ENCODE peak calls at places on chromosomes 1 and 21, in four cellular contexts. One of them, this sample, is unnamed.
A peak's percentile ranks its signal among the peaks of the same experiment; 100 is the strongest.

GRCh38 chr1:53110370-53111072 is 31.9 kb downstream of the SLC1A7 start:
- DNase-seq in HepG2: no peak
- DNase-seq in K562: no peak
- DNase-seq in HEK293T: no peak
- DNase-seq in this sample: no peak

GRCh38 chr1:48469616-48470500 is 2.1 kb downstream of the SPATA6 start:
- DNase-seq in HEK293T: no peak
- DNase-seq in HepG2: no peak
- DNase-seq in K562: no peak
- DNase-seq in this sample: no peak

GRCh38 chr1:208203848-208204609 is 40.2 kb downstream of the PLXNA2 start:
- DNase-seq in K562: no peak
- DNase-seq in HEK293T: no peak
- DNase-seq in HepG2: no peak
- DNase-seq in this sample: no peak

GRCh38 chr1:32247983-32248889 is 1.2 kb downstream of the FAM167B start:
- DNase-seq in K562: peak; percentile 91
- DNase-seq in HepG2: peak; percentile 59
- DNase-seq in HEK293T: peak; percentile 99
- DNase-seq in this sample: peak; percentile 96

GRCh38 chr1:25952851-25953401 is 44.9 kb downstream of the PAFAH2 start:
- DNase-seq in HepG2: no peak
- DNase-seq in K562: no peak
- DNase-seq in HEK293T: no peak
- DNase-seq in this sample: no peak

GRCh38 chr1:174448964-174449363 is 1.2 kb downstream of the GPR52 start:
- DNase-seq in K562: no peak
- DNase-seq in HEK293T: no peak
- DNase-seq in HepG2: no peak
- DNase-seq in this sample: no peak

GRCh38 chr1:169762699-169763098 is 28.8 kb upstream of the SELE start:
- DNase-seq in K562: no peak
- DNase-seq in HepG2: no peak
- DNase-seq in HEK293T: no peak
- DNase-seq in this sample: no peak

GRCh38 chr1:183277821-183278735 is 92.0 kb downstream of the LAMC2 start:
- DNase-seq in K562: no peak
- DNase-seq in HEK293T: no peak
- DNase-seq in HepG2: no peak
- DNase-seq in this sample: no peak

GRCh38 chr1:218845589-218845988 is 328.1 kb upstream of the LYPLAL1 start:
- DNase-seq in HepG2: no peak
- DNase-seq in K562: no peak
- DNase-seq in HEK293T: no peak
- DNase-seq in this sample: no peak

GRCh38 chr1:58513956-58514355 is 32.6 kb downstream of the OMA1 start:
- DNase-seq in HepG2: no peak
- DNase-seq in HEK293T: no peak
- DNase-seq in K562: no peak
- DNase-seq in this sample: no peak

GRCh38 chr1:32716312-32717126 is 13.9 kb upstream of the SYNC start:
- DNase-seq in HEK293T: peak; percentile 89
- DNase-seq in K562: peak; percentile 96
- DNase-seq in HepG2: peak; percentile 89
- DNase-seq in this sample: peak; percentile 99

GRCh38 chr1:8018492-8019228 is 7.4 kb downstream of the ERRFI1 start:
- DNase-seq in HEK293T: no peak
- DNase-seq in K562: no peak
- DNase-seq in HepG2: no peak
- DNase-seq in this sample: no peak

GRCh38 chr1:116825400-116825734 is 71.1 kb downstream of the CD2 start:
- DNase-seq in HEK293T: peak; percentile 39
- DNase-seq in HepG2: no peak
- DNase-seq in K562: peak; percentile 81
- DNase-seq in this sample: no peak

GRCh38 chr21:40516336-40516735 is 330.6 kb downstream of the DSCAM start:
- DNase-seq in K562: no peak
- DNase-seq in HepG2: no peak
- DNase-seq in HEK293T: no peak
- DNase-seq in this sample: peak; percentile 18

GRCh38 chr1:207397525-207397926 is 56.6 kb upstream of the CR2 start:
- DNase-seq in HepG2: no peak
- DNase-seq in K562: no peak
- DNase-seq in HEK293T: no peak
- DNase-seq in this sample: no peak

GRCh38 chr21:39221997-39222486 is 38.8 kb upstream of the PSMG1 start:
- DNase-seq in HepG2: no peak
- DNase-seq in HEK293T: no peak
- DNase-seq in K562: no peak
- DNase-seq in this sample: no peak

GRCh38 chr1:186984959-186985358 is 156.2 kb downstream of the PLA2G4A start:
- DNase-seq in K562: no peak
- DNase-seq in HepG2: no peak
- DNase-seq in HEK293T: no peak
- DNase-seq in this sample: no peak

GRCh38 chr1:198701250-198701649 is 62.4 kb downstream of the PTPRC start:
- DNase-seq in HepG2: no peak
- DNase-seq in K562: no peak
- DNase-seq in HEK293T: no peak
- DNase-seq in this sample: no peak

GRCh38 chr1:202164271-202165037 is 4.1 kb upstream of the PTPN7 start:
- DNase-seq in HEK293T: no peak
- DNase-seq in K562: peak; percentile 65
- DNase-seq in HepG2: no peak
- DNase-seq in this sample: no peak

GRCh38 chr1:229434641-229435051 is 752 bp upstream of the ACTA1 start:
- DNase-seq in HEK293T: peak; percentile 9
- DNase-seq in K562: no peak
- DNase-seq in HepG2: no peak
- DNase-seq in this sample: peak; percentile 62

GRCh38 chr1:225812488-225813249 is 2.7 kb downstream of the EPHX1 start:
- DNase-seq in HepG2: no peak
- DNase-seq in K562: no peak
- DNase-seq in HEK293T: no peak
- DNase-seq in this sample: no peak

GRCh38 chr21:31714741-31715365 is 17.1 kb downstream of the SCAF4 start:
- DNase-seq in K562: no peak
- DNase-seq in HepG2: no peak
- DNase-seq in HEK293T: no peak
- DNase-seq in this sample: no peak

GRCh38 chr1:174967845-174968705 is 31.7 kb upstream of the CACYBP start:
- DNase-seq in HEK293T: no peak
- DNase-seq in K562: no peak
- DNase-seq in HepG2: no peak
- DNase-seq in this sample: no peak

GRCh38 chr1:41149570-41149969 is 92.5 kb downstream of the SCMH1 start:
- DNase-seq in HEK293T: no peak
- DNase-seq in K562: no peak
- DNase-seq in HepG2: no peak
- DNase-seq in this sample: no peak

GRCh38 chr1:194225781-194226180 is 1039.4 kb upstream of the B3GALT2 start:
- DNase-seq in HEK293T: no peak
- DNase-seq in HepG2: no peak
- DNase-seq in K562: no peak
- DNase-seq in this sample: no peak

GRCh38 chr1:179264506-179264905 is 29.1 kb upstream of the SOAT1 start:
- DNase-seq in HEK293T: no peak
- DNase-seq in K562: no peak
- DNase-seq in HepG2: no peak
- DNase-seq in this sample: no peak

GRCh38 chr1:55446351-55446750 is 231.2 kb upstream of the USP24 start:
- DNase-seq in K562: no peak
- DNase-seq in HEK293T: no peak
- DNase-seq in HepG2: no peak
- DNase-seq in this sample: no peak

DNA sequence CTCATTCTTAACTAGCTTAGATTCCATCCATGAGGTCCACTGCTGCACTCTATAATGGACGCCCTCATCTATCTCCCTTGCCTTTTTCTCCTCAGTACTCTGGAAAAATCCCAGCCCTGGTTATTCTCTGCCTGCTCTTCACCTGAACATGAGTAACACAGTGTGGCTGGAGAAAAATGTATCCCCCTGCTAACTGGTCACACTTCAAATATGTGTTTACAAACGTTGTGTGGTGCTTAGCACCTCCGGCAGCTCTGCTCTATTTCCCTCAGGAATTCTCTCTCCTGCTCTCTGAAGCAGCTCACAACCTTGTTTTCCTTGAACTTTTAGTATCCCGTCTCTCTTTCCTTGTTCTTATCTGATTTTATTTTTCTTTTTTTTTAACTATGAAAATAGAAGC is 4.1 kb downstream of the SCCPDH start:
- DNase-seq in HepG2: no peak
- DNase-seq in HEK293T: no peak
- DNase-seq in K562: no peak
- DNase-seq in this sample: no peak
- TF ChIP-seq ELF4 in HepG2: no peak
- TF ChIP-seq ELF4 in HEK293T: no peak
- TF ChIP-seq ELF4 in K562: no peak
- TF ChIP-seq ELF4 in this sample: no peak

DNA sequence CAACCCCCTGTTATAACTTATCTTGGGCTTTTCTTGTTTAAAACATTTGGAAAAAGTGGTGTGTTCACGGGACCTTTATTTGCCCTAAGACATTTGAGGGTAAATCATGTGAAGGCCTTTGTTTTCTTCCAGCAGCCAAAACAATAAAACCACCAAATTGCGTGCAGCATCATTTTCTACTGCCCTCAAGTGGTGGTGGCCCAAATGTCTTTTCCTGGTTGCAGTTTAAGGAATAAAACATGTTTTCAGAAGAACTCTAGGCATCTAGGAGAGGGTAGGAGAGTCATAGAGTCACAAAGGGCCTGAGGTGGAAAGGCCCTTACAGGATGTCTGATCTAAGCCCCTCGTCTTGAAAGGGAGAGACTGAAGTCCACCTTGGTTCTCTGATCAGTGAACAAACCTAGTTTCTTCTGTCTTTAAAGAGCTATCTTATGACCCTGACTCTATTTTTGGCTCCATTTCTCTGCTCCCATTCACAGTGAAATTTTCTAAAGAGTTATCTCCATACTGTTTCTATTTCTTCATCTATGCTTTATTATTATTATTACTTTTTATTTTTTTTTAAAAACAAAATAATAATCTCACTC is 16.0 kb upstream of the EPS15 start:
- DNase-seq in HEK293T: peak; percentile 58
- DNase-seq in HepG2: peak; percentile 17
- DNase-seq in K562: no peak
- DNase-seq in this sample: peak; percentile 30
- TF ChIP-seq ELF4 in HEK293T: no peak
- TF ChIP-seq ELF4 in HepG2: no peak
- TF ChIP-seq ELF4 in K562: no peak
- TF ChIP-seq ELF4 in this sample: no peak

GRCh38 chr1:1678581-1679380 is 13.8 kb downstream of the SLC35E2B start:
- DNase-seq in HEK293T: no peak
- DNase-seq in HepG2: peak; percentile 86
- DNase-seq in K562: peak; percentile 67
- DNase-seq in this sample: peak; percentile 70
- TF ChIP-seq ELF4 in HEK293T: no peak
- TF ChIP-seq ELF4 in HepG2: no peak
- TF ChIP-seq ELF4 in K562: no peak
- TF ChIP-seq ELF4 in this sample: no peak

GRCh38 chr1:211328866-211329265 is 2.2 kb downstream of the TRAF5 start:
- DNase-seq in HepG2: no peak
- DNase-seq in K562: no peak
- DNase-seq in HEK293T: no peak
- DNase-seq in this sample: no peak

GRCh38 chr1:211330282-211330936 is 3.8 kb downstream of the TRAF5 start:
- DNase-seq in HepG2: no peak
- DNase-seq in K562: no peak
- DNase-seq in HEK293T: no peak
- DNase-seq in this sample: no peak

GRCh38 chr1:211331011-211331709 is 4.5 kb downstream of the TRAF5 start:
- DNase-seq in HEK293T: no peak
- DNase-seq in HepG2: no peak
- DNase-seq in K562: no peak
- DNase-seq in this sample: no peak

GRCh38 chr1:211328084-211328694 is 1.6 kb downstream of the TRAF5 start:
- DNase-seq in K562: no peak
- DNase-seq in HepG2: no peak
- DNase-seq in HEK293T: no peak
- DNase-seq in this sample: no peak

DNA sequence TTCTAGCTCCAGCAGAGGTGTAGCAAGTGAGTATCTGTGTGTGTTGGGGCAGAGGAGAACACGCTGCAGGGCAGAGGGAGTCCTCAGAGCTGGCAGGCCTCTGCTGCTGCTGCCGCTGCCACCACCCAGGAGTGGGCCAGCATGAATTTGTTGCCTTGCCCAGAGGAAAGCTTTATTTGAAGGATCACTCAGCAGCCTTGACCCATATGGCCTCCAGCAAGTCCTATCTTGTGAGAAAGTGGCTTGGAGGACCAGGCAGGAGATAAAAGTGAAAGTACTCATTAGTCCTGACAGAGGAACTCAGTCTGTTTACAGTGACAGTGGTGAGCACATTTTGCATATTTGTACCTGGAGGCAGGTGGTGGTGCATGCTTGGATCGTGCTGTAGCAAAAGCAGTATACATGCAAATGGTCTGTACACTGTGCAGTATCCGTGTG is 3.1 kb downstream of the TRAF5 start:
- DNase-seq in K562: no peak
- DNase-seq in HEK293T: no peak
- DNase-seq in HepG2: no peak
- DNase-seq in this sample: no peak
- TF ChIP-seq ELF4 in K562: no peak
- TF ChIP-seq ELF4 in HEK293T: no peak
- TF ChIP-seq ELF4 in HepG2: no peak
- TF ChIP-seq ELF4 in this sample: no peak

GRCh38 chr1:21814981-21815583 is 3.0 kb downstream of the LDLRAD2 start:
- DNase-seq in HEK293T: no peak
- DNase-seq in HepG2: no peak
- DNase-seq in K562: no peak
- DNase-seq in this sample: no peak
- TF ChIP-seq ELF4 in HEK293T: no peak
- TF ChIP-seq ELF4 in HepG2: no peak
- TF ChIP-seq ELF4 in K562: no peak
- TF ChIP-seq ELF4 in this sample: no peak

DNA sequence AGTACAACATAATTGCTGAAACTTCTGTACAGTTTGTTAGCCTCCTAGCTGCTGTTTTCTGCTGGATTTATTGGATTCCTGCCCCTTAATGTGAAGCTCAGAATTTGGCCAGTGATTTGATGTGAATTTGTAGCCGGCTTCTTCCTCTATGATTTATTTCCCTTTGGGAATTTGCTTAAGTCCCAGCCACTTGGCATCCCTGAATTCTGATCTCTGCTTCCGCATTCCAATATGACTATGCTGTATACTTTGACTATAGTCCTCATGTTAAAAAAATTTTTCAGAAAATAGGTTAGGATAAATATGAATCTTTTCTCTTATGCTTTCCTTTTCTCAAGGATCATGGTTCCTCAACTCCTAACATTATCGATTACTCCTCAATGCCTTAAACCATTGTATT is 12.4 kb upstream of the LRIF1 start:
- DNase-seq in HepG2: no peak
- DNase-seq in HEK293T: no peak
- DNase-seq in K562: no peak
- DNase-seq in this sample: no peak
- TF ChIP-seq ELF4 in HepG2: no peak
- TF ChIP-seq ELF4 in HEK293T: no peak
- TF ChIP-seq ELF4 in K562: no peak
- TF ChIP-seq ELF4 in this sample: no peak